ENCODE peak calls at places on chromosomes 4 and X, in four cellular contexts. D is mammary epithelial cell, B is GM12878, N is GM23248. J is an unnamed sample.

GRCh38 chrX:107729558-107730297 is 45.9 kb downstream of the TSC22D3 start:
- DNase-seq in D (peak; percentile 9), B (no peak), N (no peak), J (no peak)

GRCh38 chr4:127870688-127871087 is 10.0 kb upstream of the PLK4 start:
- DNase-seq in D (peak; percentile 73), B (no peak), N (peak; percentile 72), J (no peak)

GRCh38 chr4:16745009-16745408 is 153.4 kb downstream of the LDB2 start:
- DNase-seq in D (no peak), B (no peak), N (peak; percentile 89), J (no peak)

GRCh38 chr4:183396187-183396738 is 48.2 kb upstream of the CDKN2AIP start:
- DNase-seq in D (peak; percentile 55), B (no peak), N (peak; percentile 22), J (no peak)

GRCh38 chrX:6382284-6382683 is 152.6 kb downstream of the VCX3A start:
- DNase-seq in D (no peak), B (no peak), N (no peak), J (no peak)

GRCh38 chrX:155056471-155056870 is 14.5 kb downstream of the CMC4 start:
- DNase-seq in D (no peak), B (no peak), N (no peak), J (no peak)

GRCh38 chrX:45229348-45229747 is 28.7 kb upstream of the DIPK2B start:
- DNase-seq in D (no peak), B (no peak), N (no peak), J (no peak)

GRCh38 chr4:177250056-177250696 is 59.5 kb upstream of the NEIL3 start:
- DNase-seq in D (peak; percentile 58), B (no peak), N (peak; percentile 79), J (no peak)

GRCh38 chr4:119627267-119628190 is 1.1 kb downstream of the PDE5A start:
- DNase-seq in D (peak; percentile 39), B (no peak), N (peak; percentile 84), J (no peak)

GRCh38 chr4:3486556-3487270 is 23.6 kb downstream of the DOK7 start:
- DNase-seq in D (peak; percentile 19), B (no peak), N (no peak), J (no peak)

GRCh38 chr4:104421576-104421975 is 73.1 kb downstream of the CXXC4 start:
- DNase-seq in D (no peak), B (no peak), N (no peak), J (no peak)

GRCh38 chr4:20299515-20299914 is 47.8 kb downstream of the SLIT2 start:
- DNase-seq in D (no peak), B (no peak), N (peak; percentile 62), J (no peak)

GRCh38 chr4:164872481-164872880 is 4.5 kb upstream of the APELA start:
- DNase-seq in D (no peak), B (no peak), N (no peak), J (no peak)

GRCh38 chr4:69782651-69783310 is 22.4 kb upstream of the SULT1B1 start:
- DNase-seq in D (no peak), B (no peak), N (no peak), J (no peak)

GRCh38 chr4:94924566-94924965 is 166.8 kb downstream of the BMPR1B start:
- DNase-seq in D (peak; percentile 36), B (no peak), N (no peak), J (no peak)

GRCh38 chr4:3009422-3009821 is 46.1 kb downstream of the GRK4 start:
- DNase-seq in D (peak; percentile 65), B (no peak), N (peak; percentile 68), J (no peak)

DNA sequence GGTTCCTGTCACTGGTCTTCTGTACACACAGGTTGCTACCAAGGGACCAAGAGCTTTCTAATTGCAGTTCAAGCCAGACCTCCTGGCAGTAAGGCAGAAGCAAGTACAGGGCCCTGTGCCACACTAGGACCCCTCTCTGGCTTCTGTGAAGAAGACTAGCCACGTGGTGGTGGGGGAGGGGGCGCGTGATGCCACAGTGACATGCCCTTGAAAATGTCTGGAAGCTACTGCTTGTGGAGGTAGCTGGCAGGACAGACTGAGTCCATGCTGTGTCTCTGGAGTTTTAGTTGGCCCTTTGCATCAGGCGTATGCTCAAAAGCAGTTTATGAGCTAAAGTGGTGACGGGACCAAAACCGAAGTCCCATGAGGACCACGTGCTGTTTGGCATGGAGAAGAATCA is 50.9 kb downstream of the RTL5 start:
- DNase-seq in D (no peak), B (no peak), N (no peak), J (no peak)
- H3K4me3 ChIP-seq in D (no peak overlapping the region), B (no peak overlapping the region), N (no peak overlapping the region), J (no peak overlapping the region)

GRCh38 chrX:112081781-112082482 is 644 bp downstream of the TRPC5 start:
- DNase-seq in D (no peak), B (no peak), N (no peak), J (no peak)
- TF ChIP-seq EZH2 in D (no peak), B (no peak), N (no peak), J (no peak)

DNA sequence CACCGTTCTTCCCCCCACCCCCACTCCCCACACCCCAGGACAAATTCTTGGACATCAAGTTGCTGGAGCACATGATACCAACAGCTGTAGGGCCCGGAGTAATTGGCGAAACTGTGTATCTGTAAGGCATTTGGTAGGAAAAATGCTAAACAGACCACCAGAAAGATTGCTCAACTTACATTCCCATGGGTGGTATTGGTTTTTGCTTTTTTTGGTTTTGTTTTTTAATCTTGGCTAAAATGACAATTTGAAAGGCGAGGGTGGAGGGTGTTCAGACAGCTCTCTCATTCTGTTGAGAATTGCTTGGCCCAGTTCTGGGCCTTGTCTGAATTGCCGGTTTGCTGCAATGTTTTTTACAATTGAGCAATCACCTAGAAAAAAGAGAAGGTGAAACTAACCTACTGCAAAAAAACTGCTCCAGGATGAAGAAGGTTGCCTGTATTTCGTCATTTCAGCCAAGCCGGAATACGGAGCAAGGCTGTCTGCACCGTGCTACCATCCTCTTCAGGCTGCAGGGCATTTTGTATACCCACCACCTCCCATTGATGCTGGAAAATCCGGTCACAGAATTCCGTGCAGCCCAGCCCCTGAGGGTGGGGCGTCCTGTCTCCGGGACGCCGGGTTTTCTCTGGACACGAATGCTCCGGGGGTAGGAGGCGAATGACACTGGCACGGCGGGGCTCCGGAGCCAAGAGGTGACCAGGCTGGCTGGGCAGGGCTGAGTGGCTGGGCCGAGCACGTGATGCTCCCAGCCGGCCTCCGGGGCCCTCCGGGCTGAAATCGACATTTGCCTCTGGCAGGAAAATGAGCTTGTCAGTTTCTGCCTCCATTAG is at the start of gene CLCN4:
- DNase-seq in D (no peak), B (no peak), N (peak; percentile 61), J (no peak)
- H3K9ac ChIP-seq in D (no peak within 1 kb of the TSS), B (no peak within 1 kb of the TSS), N (peak within 1 kb of the TSS; percentile 53), J (no peak within 1 kb of the TSS)

GRCh38 chrX:110794601-110795000 is 1.0 kb downstream of the CHRDL1 start:
- DNase-seq in D (no peak), B (no peak), N (no peak), J (no peak)
- H3K4me3 ChIP-seq in D (no peak overlapping the region), B (no peak overlapping the region), N (no peak overlapping the region), J (no peak overlapping the region)

GRCh38 chr4:26073886-26074560 is 160.0 kb downstream of the SMIM20 start:
- DNase-seq in D (no peak), B (no peak), N (no peak), J (no peak)

GRCh38 chr4:26076000-26076587 is 162.1 kb downstream of the SMIM20 start:
- DNase-seq in D (peak; percentile 62), B (peak; percentile 84), N (peak; percentile 77), J (no peak)

GRCh38 chr4:26075588-26075987 is 161.6 kb downstream of the SMIM20 start:
- DNase-seq in D (peak; percentile 36), B (no peak), N (no peak), J (no peak)

GRCh38 chr4:26076896-26077295 is 162.9 kb downstream of the SMIM20 start:
- DNase-seq in D (no peak), B (no peak), N (peak; percentile 61), J (no peak)

DNA sequence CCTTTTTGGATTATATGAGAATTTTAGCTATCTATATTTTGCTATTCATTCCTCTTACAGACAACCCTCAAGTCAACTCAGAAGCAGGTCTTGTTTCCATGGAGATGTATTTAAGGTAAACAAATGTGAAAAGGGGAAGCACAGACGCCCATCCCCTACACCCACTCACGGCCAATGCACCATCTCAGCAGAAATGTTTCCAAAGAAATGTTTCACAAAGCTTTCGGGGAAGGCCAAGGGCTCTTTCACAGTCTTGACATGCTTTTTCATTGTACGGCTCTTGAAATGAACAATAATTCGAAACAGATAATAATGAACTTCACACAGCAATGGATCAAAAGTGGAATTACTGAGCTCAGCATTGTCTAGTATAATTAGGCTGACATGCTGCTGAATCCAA is 160.7 kb downstream of the SMIM20 start:
- DNase-seq in D (no peak), B (peak; percentile 68), N (no peak), J (no peak)
- TF ChIP-seq EZH2 in D (no peak), B (no peak), N (no peak), J (no peak)

GRCh38 chr4:125620066-125620850 is 305.5 kb downstream of the FAT4 start:
- DNase-seq in D (no peak), B (no peak), N (peak; percentile 2), J (no peak)
- H3K9ac ChIP-seq in D (no peak overlapping the region), B (no peak overlapping the region), N (peak overlapping the region; percentile 29), J (peak overlapping the region; percentile 37)

GRCh38 chrX:46325312-46325877 is 219.8 kb downstream of the ZNF674 start:
- DNase-seq in D (peak; percentile 92), B (no peak), N (peak; percentile 77), J (no peak)
- H3K4me3 ChIP-seq in D (no peak overlapping the region), B (no peak overlapping the region), N (no peak overlapping the region), J (no peak overlapping the region)

J was measured in SK-N-MC.